ENCODE peak calls at places on chromosomes 2 and 18, in five cellular contexts. Y is body of pancreas, E is psoas muscle, Z is neuronal stem cell, L is HepG2. I is an unnamed sample. For H3K4me1, the result is how much of the 10 kb centered on the place peaks cover.

GRCh38 chr2:99398303-99398702 is 61.1 kb downstream of the EIF5B start:
- DNase-seq in Y (no peak), E (no peak), Z (no peak), L (no peak), I (no peak)

GRCh38 chr2:145380436-145381017 is 860.6 kb upstream of the ZEB2 start:
- DNase-seq in Y (no peak), E (no peak), Z (no peak), L (no peak), I (no peak)

GRCh38 chr2:46942143-46942526 is 26.5 kb upstream of the MCFD2 start:
- DNase-seq in Y (peak), E (peak), Z (no peak), L (no peak), I (peak)

GRCh38 chr2:181364492-181365175 is 92.6 kb upstream of the ITGA4 start:
- DNase-seq in Y (no peak), E (no peak), Z (no peak), L (no peak), I (no peak)

GRCh38 chr2:119179951-119180350 is 21.4 kb upstream of the C1QL2 start:
- DNase-seq in Y (no peak), E (no peak), Z (no peak), L (no peak), I (no peak)

GRCh38 chr18:37565138-37565984 is at the start of gene CELF4:
- DNase-seq in Y (no peak), E (no peak), Z (no peak), L (no peak), I (no peak)

GRCh38 chr2:236919209-236919608 is 166.5 kb upstream of the COPS8 start:
- DNase-seq in Y (no peak), E (no peak), Z (no peak), L (no peak), I (no peak)

GRCh38 chr2:100928235-100928634 is 73.9 kb upstream of the RPL31 start:
- DNase-seq in Y (no peak), E (no peak), Z (no peak), L (no peak), I (no peak)

GRCh38 chr18:57915848-57916596 is 112.9 kb upstream of the ATP8B1 start:
- DNase-seq in Y (peak), E (no peak), Z (peak), L (peak), I (no peak)

GRCh38 chr2:41720702-41721344 is 327.0 kb upstream of the PKDCC start:
- DNase-seq in Y (no peak), E (no peak), Z (no peak), L (no peak), I (no peak)

GRCh38 chr2:215796160-215796559 is 217.2 kb downstream of the MREG start:
- DNase-seq in Y (no peak), E (no peak), Z (no peak), L (no peak), I (no peak)

GRCh38 chr2:46977266-46977665 is 61.7 kb upstream of the MCFD2 start:
- DNase-seq in Y (no peak), E (no peak), Z (no peak), L (no peak), I (no peak)

GRCh38 chr2:235850289-235850688 is 317.9 kb downstream of the GBX2 start:
- DNase-seq in Y (no peak), E (no peak), Z (no peak), L (no peak), I (no peak)

GRCh38 chr2:136693966-136694365 is 71.4 kb upstream of the THSD7B start:
- DNase-seq in Y (no peak), E (no peak), Z (no peak), L (no peak), I (no peak)

GRCh38 chr18:37457337-37457736 is 108.3 kb downstream of the CELF4 start:
- DNase-seq in Y (no peak), E (no peak), Z (peak), L (no peak), I (no peak)

GRCh38 chr2:72915076-72915906 is 2.0 kb upstream of the EMX1 start:
- DNase-seq in Y (no peak), E (no peak), Z (no peak), L (no peak), I (no peak)

GRCh38 chr2:23268467-23269263 is 116.3 kb upstream of the KLHL29 start:
- DNase-seq in Y (no peak), E (no peak), Z (no peak), L (no peak), I (no peak)

GRCh38 chr2:111121028-111121872 is 536 bp downstream of the BCL2L11 start:
- DNase-seq in Y (peak), E (peak), Z (peak), L (peak), I (peak)

GRCh38 chr2:68280316-68280715 is 28.0 kb upstream of the PPP3R1 start:
- DNase-seq in Y (no peak), E (no peak), Z (no peak), L (no peak), I (no peak)

GRCh38 chr2:230054079-230054478 is 14.6 kb downstream of the SLC16A14 start:
- DNase-seq in Y (no peak), E (no peak), Z (no peak), L (no peak), I (no peak)

GRCh38 chr2:235378261-235378660 is 115.6 kb upstream of the AGAP1 start:
- DNase-seq in Y (peak), E (no peak), Z (no peak), L (no peak), I (no peak)

GRCh38 chr2:136386046-136386445 is 268.1 kb upstream of the CXCR4 start:
- DNase-seq in Y (no peak), E (no peak), Z (no peak), L (no peak), I (no peak)

GRCh38 chr18:23311346-23312103 is 141.6 kb upstream of the RIOK3 start:
- DNase-seq in Y (peak), E (no peak), Z (no peak), L (no peak), I (no peak)

GRCh38 chr2:74003494-74004211 is 18.9 kb downstream of the TET3 start:
- DNase-seq in Y (no peak), E (peak), Z (no peak), L (no peak), I (no peak)

GRCh38 chr18:45361148-45361851 is 254.0 kb upstream of the SLC14A2 start:
- DNase-seq in Y (no peak), E (no peak), Z (no peak), L (no peak), I (no peak)

GRCh38 chr2:239937866-239938640 is 87.1 kb downstream of the NDUFA10 start:
- DNase-seq in Y (no peak), E (peak), Z (no peak), L (no peak), I (no peak)

GRCh38 chr2:206112108-206112507 is 26.1 kb upstream of the INO80D start:
- DNase-seq in Y (no peak), E (no peak), Z (no peak), L (no peak), I (no peak)

GRCh38 chr2:37652199-37652640 is 19.2 kb downstream of the CDC42EP3 start:
- DNase-seq in Y (no peak), E (no peak), Z (no peak), L (no peak), I (no peak)

GRCh38 chr2:101036562-101036961 is 34.5 kb downstream of the RPL31 start:
- DNase-seq in Y (no peak), E (no peak), Z (no peak), L (peak), I (peak)

GRCh38 chr2:135657806-135658582 is 83.7 kb upstream of the UBXN4 start:
- DNase-seq in Y (no peak), E (no peak), Z (no peak), L (no peak), I (peak)

GRCh38 chr2:198692907-198693510 is 764.7 kb downstream of the SATB2 start:
- DNase-seq in Y (no peak), E (no peak), Z (no peak), L (no peak), I (no peak)

GRCh38 chr2:204933735-204934361 is 388.6 kb downstream of the PARD3B start:
- DNase-seq in Y (no peak), E (no peak), Z (no peak), L (no peak), I (no peak)

GRCh38 chr2:168416555-168416954 is 39.5 kb upstream of the CERS6 start:
- DNase-seq in Y (no peak), E (no peak), Z (no peak), L (no peak), I (no peak)

GRCh38 chr2:174035981-174036742 is 71.0 kb upstream of the SP3 start:
- DNase-seq in Y (no peak), E (peak), Z (no peak), L (no peak), I (no peak)

GRCh38 chr2:113136828-113137775 is 9.7 kb downstream of the IL1RN start:
- DNase-seq in Y (peak), E (no peak), Z (peak), L (peak), I (peak)

GRCh38 chr18:36420826-36421225 is 123.3 kb downstream of the FHOD3 start:
- DNase-seq in Y (no peak), E (no peak), Z (no peak), L (no peak), I (no peak)

DNA sequence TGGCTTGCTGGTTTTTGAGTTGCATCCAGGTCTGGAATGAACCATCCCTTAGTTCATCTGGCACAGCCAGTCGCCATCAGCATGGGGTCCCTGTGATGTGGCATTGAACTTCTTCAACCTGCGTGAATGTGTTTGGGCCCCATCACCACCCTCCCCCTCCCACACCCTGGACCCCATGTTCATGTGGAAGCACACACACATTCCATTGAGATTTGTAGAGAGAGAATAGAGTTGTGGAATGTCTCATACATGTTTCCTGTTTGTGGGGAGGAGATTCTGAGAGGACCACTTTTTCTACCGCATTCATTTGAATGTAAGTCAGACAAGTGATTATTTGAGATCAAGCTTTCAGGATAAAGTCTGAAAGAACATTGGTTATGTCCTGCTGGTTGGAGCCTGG is 117.6 kb upstream of the EML6 start:
- DNase-seq in Y (no peak), E (no peak), Z (no peak), L (no peak), I (no peak)
- H3K27ac ChIP-seq in Y (no peak), E (peak), Z (no peak), L (no peak), I (no peak)

GRCh38 chr2:9210030-9210429 is 3.4 kb downstream of the ASAP2 start:
- DNase-seq in Y (no peak), E (no peak), Z (no peak), L (peak), I (no peak)

GRCh38 chr2:9205481-9205880 is 1.1 kb upstream of the ASAP2 start:
- DNase-seq in Y (no peak), E (no peak), Z (no peak), L (peak), I (no peak)

GRCh38 chr2:9205963-9206948 is at the start of gene ASAP2:
- DNase-seq in Y (peak), E (peak), Z (peak), L (peak), I (peak)

GRCh38 chr2:9206991-9207640 is 504 bp downstream of the ASAP2 start:
- DNase-seq in Y (peak), E (peak), Z (peak), L (no peak), I (no peak)

DNA sequence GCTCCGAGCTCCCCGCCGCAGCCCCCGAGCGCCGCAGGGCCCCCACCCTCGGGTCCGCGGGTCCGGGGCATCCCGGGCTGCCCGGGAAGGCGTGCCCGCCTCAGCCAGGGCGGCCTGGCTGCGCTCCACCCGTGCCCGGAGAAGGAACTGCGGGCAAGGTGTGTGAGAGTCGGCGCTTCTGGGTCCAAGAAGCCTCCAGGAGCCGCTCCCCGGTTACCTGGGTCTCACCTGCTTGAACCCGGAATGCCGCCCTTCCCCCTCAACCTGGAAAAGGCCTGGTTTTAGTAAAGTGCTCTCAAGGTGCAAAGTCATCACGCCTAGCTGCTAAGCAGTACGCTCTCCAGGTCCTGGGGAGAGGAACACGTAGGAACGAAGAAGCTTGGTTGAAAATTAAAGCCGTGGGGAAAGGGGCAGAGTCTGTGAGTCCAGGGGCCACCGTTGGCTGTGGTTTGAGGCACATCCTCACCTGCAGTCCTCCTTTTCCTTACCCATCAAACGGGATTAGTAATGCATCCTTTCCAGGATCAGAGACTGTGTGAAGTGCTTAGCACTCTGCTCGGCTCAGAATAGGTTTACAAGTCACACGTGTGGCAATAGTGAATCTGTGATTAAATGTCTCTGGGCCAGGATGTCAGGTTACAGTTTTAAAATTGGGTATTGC is 1.2 kb downstream of the ASAP2 start:
- DNase-seq in Y (peak), E (no peak), Z (no peak), L (no peak), I (no peak)
- H3K4me1 ChIP-seq in Y (half or more), E (under half), Z (under half), L (half or more), I (under half)

DNA sequence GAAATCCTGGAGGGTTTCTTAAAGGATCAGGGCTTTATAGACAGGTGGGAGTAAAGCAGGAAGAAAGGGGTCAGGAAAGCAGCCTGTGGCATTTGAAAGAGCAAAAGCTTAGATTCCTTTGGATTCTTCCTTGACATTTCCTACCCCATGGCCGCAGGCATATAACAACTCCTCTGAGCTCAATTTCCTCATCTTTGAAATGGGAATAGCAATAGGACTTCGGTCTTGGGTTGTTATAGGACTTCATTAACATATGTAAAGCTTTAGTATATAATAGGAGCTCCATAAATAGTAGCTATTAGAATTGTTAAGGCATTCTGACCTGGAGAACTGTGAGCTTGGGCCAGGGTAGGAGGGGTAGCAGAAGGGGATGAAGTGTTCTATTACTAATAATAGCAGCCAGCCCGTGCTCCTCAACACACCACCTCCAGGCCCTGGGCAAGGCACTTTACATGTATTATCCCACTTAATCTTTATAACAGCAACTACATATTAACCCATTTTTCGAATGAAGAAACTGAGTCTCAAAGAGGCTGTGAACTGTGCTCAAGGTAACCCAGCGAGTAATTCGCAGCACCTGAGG is 10.6 kb downstream of the ZFP36L2 start:
- DNase-seq in Y (no peak), E (no peak), Z (no peak), L (no peak), I (no peak)
- H3K27ac ChIP-seq in Y (no peak), E (peak), Z (no peak), L (no peak), I (peak)

GRCh38 chr18:74914648-74915047 is 294.3 kb downstream of the PTGR3 start:
- DNase-seq in Y (no peak), E (no peak), Z (no peak), L (no peak), I (no peak)
- H3K4me1 ChIP-seq in Y (under half), E (under half), Z (under half), L (under half), I (under half)

GRCh38 chr2:241035818-241036396 is 37.5 kb downstream of the SNED1 start:
- DNase-seq in Y (no peak), E (no peak), Z (no peak), L (no peak), I (no peak)

GRCh38 chr2:241037498-241037897 is 39.1 kb downstream of the SNED1 start:
- DNase-seq in Y (no peak), E (no peak), Z (no peak), L (no peak), I (no peak)

GRCh38 chr2:241036397-241036963 is 38.1 kb downstream of the SNED1 start:
- DNase-seq in Y (peak), E (no peak), Z (peak), L (peak), I (peak)

GRCh38 chr2:241038374-241039180 is 40.2 kb downstream of the SNED1 start:
- DNase-seq in Y (peak), E (no peak), Z (no peak), L (no peak), I (no peak)

DNA sequence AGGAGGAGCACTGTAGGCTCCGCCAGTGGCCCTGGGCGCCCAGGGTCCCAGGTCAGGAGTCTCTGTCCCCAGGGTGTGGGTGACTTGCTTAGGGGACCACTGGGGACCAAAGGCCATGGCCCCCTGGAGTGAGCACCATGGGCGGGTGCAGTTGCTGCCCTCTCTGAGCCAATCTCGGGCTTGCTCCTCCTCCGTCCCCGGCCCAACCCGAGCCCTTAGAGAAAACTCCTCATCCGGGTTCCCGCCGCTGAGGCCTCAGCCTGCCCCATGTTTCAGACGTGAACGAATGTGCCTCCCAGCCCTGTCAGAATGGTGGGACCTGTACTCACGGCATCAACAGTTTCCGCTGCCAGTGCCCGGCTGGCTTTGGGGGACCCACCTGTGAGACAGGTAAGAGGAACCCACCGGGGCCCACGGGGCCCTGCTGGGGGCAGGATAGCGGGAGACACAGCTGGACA is 38.6 kb downstream of the SNED1 start:
- DNase-seq in Y (peak), E (no peak), Z (no peak), L (no peak), I (no peak)
- H3K27ac ChIP-seq in Y (no peak), E (no peak), Z (no peak), L (no peak), I (peak)

GRCh38 chr2:65161551-65162100 is 31.7 kb upstream of the RAB1A start:
- DNase-seq in Y (no peak), E (no peak), Z (peak), L (no peak), I (no peak)
- H3K4me1 ChIP-seq in Y (under half), E (under half), Z (under half), L (under half), I (under half)

I was measured in CD4-positive, CD25-positive, alpha-beta regulatory T cell.